ENCODE peak calls at places on chromosomes 4 and X, in six cellular contexts. One of them, this sample, is unnamed.

GRCh38 chr4:116926631-116927295 is 158.6 kb downstream of the TRAM1L1 start:
- DNase-seq in adipocyte: no peak
- DNase-seq in stimulated activated naive B cell treated with anti-CD40 and anti-IgM and Interleukin-4, amounts not matched to agents 10 μg/mL and 1 μg/mL and 100 μg/mL, for 72 hours: no peak
- DNase-seq in B cell: no peak
- DNase-seq in endothelial cell: no peak
- DNase-seq in kidney glomerular epithelial cell: peak
- DNase-seq in this sample: no peak

GRCh38 chr4:113837397-113837796 is 75.9 kb upstream of the CAMK2D start:
- DNase-seq in stimulated activated naive B cell treated with anti-CD40 and anti-IgM and Interleukin-4, amounts not matched to agents 10 μg/mL and 1 μg/mL and 100 μg/mL, for 72 hours: no peak
- DNase-seq in endothelial cell: no peak
- DNase-seq in kidney glomerular epithelial cell: peak
- DNase-seq in B cell: no peak
- DNase-seq in adipocyte: peak
- DNase-seq in this sample: no peak

GRCh38 chrX:31293409-31293808 is 221.6 kb upstream of the FTHL17 start:
- DNase-seq in stimulated activated naive B cell treated with anti-CD40 and anti-IgM and Interleukin-4, amounts not matched to agents 10 μg/mL and 1 μg/mL and 100 μg/mL, for 72 hours: no peak
- DNase-seq in adipocyte: no peak
- DNase-seq in B cell: no peak
- DNase-seq in kidney glomerular epithelial cell: no peak
- DNase-seq in endothelial cell: no peak
- DNase-seq in this sample: no peak

GRCh38 chrX:19585370-19586082 is 70.2 kb upstream of the MAP3K15 start:
- DNase-seq in adipocyte: no peak
- DNase-seq in stimulated activated naive B cell treated with anti-CD40 and anti-IgM and Interleukin-4, amounts not matched to agents 10 μg/mL and 1 μg/mL and 100 μg/mL, for 72 hours: no peak
- DNase-seq in endothelial cell: no peak
- DNase-seq in B cell: no peak
- DNase-seq in kidney glomerular epithelial cell: no peak
- DNase-seq in this sample: no peak

GRCh38 chr4:8819421-8820177 is 52.0 kb downstream of the HMX1 start:
- DNase-seq in B cell: no peak
- DNase-seq in stimulated activated naive B cell treated with anti-CD40 and anti-IgM and Interleukin-4, amounts not matched to agents 10 μg/mL and 1 μg/mL and 100 μg/mL, for 72 hours: no peak
- DNase-seq in adipocyte: no peak
- DNase-seq in kidney glomerular epithelial cell: no peak
- DNase-seq in endothelial cell: no peak
- DNase-seq in this sample: no peak

GRCh38 chr4:74539043-74539790 is 94.3 kb downstream of the AREG start:
- DNase-seq in B cell: no peak
- DNase-seq in kidney glomerular epithelial cell: peak
- DNase-seq in stimulated activated naive B cell treated with anti-CD40 and anti-IgM and Interleukin-4, amounts not matched to agents 10 μg/mL and 1 μg/mL and 100 μg/mL, for 72 hours: no peak
- DNase-seq in endothelial cell: no peak
- DNase-seq in adipocyte: no peak
- DNase-seq in this sample: no peak

GRCh38 chrX:12379666-12380065 is 241.4 kb downstream of the FRMPD4 start:
- DNase-seq in adipocyte: peak
- DNase-seq in stimulated activated naive B cell treated with anti-CD40 and anti-IgM and Interleukin-4, amounts not matched to agents 10 μg/mL and 1 μg/mL and 100 μg/mL, for 72 hours: no peak
- DNase-seq in endothelial cell: no peak
- DNase-seq in B cell: no peak
- DNase-seq in kidney glomerular epithelial cell: no peak
- DNase-seq in this sample: no peak

GRCh38 chr4:22515145-22515887 is 550 bp downstream of the ADGRA3 start:
- DNase-seq in B cell: no peak
- DNase-seq in endothelial cell: peak
- DNase-seq in adipocyte: peak
- DNase-seq in kidney glomerular epithelial cell: peak
- DNase-seq in stimulated activated naive B cell treated with anti-CD40 and anti-IgM and Interleukin-4, amounts not matched to agents 10 μg/mL and 1 μg/mL and 100 μg/mL, for 72 hours: peak
- DNase-seq in this sample: peak

GRCh38 chr4:5435201-5435600 is 273.2 kb downstream of the EVC2 start:
- DNase-seq in endothelial cell: no peak
- DNase-seq in kidney glomerular epithelial cell: no peak
- DNase-seq in adipocyte: no peak
- DNase-seq in B cell: no peak
- DNase-seq in stimulated activated naive B cell treated with anti-CD40 and anti-IgM and Interleukin-4, amounts not matched to agents 10 μg/mL and 1 μg/mL and 100 μg/mL, for 72 hours: no peak
- DNase-seq in this sample: no peak

GRCh38 chrX:22433292-22434070 is 160.8 kb downstream of the CBLL2 start:
- DNase-seq in stimulated activated naive B cell treated with anti-CD40 and anti-IgM and Interleukin-4, amounts not matched to agents 10 μg/mL and 1 μg/mL and 100 μg/mL, for 72 hours: no peak
- DNase-seq in B cell: no peak
- DNase-seq in endothelial cell: no peak
- DNase-seq in kidney glomerular epithelial cell: no peak
- DNase-seq in adipocyte: no peak
- DNase-seq in this sample: no peak

GRCh38 chrX:20756585-20756984 is 489.9 kb upstream of the RPS6KA3 start:
- DNase-seq in kidney glomerular epithelial cell: no peak
- DNase-seq in B cell: no peak
- DNase-seq in adipocyte: no peak
- DNase-seq in endothelial cell: no peak
- DNase-seq in stimulated activated naive B cell treated with anti-CD40 and anti-IgM and Interleukin-4, amounts not matched to agents 10 μg/mL and 1 μg/mL and 100 μg/mL, for 72 hours: no peak
- DNase-seq in this sample: no peak

GRCh38 chr4:169952236-169953088 is 73.7 kb downstream of the MFAP3L start:
- DNase-seq in adipocyte: no peak
- DNase-seq in kidney glomerular epithelial cell: no peak
- DNase-seq in stimulated activated naive B cell treated with anti-CD40 and anti-IgM and Interleukin-4, amounts not matched to agents 10 μg/mL and 1 μg/mL and 100 μg/mL, for 72 hours: peak
- DNase-seq in B cell: no peak
- DNase-seq in endothelial cell: no peak
- DNase-seq in this sample: no peak

GRCh38 chr4:168856312-168856711 is 153.7 kb downstream of the CBR4 start:
- DNase-seq in kidney glomerular epithelial cell: peak
- DNase-seq in B cell: no peak
- DNase-seq in stimulated activated naive B cell treated with anti-CD40 and anti-IgM and Interleukin-4, amounts not matched to agents 10 μg/mL and 1 μg/mL and 100 μg/mL, for 72 hours: no peak
- DNase-seq in adipocyte: peak
- DNase-seq in endothelial cell: no peak
- DNase-seq in this sample: no peak

GRCh38 chr4:176782191-176782590 is 10.5 kb downstream of the VEGFC start:
- DNase-seq in stimulated activated naive B cell treated with anti-CD40 and anti-IgM and Interleukin-4, amounts not matched to agents 10 μg/mL and 1 μg/mL and 100 μg/mL, for 72 hours: no peak
- DNase-seq in kidney glomerular epithelial cell: no peak
- DNase-seq in adipocyte: no peak
- DNase-seq in B cell: no peak
- DNase-seq in endothelial cell: no peak
- DNase-seq in this sample: no peak

GRCh38 chrX:77918568-77918967 is 8.1 kb downstream of the ATP7A start:
- DNase-seq in B cell: no peak
- DNase-seq in endothelial cell: no peak
- DNase-seq in adipocyte: peak
- DNase-seq in stimulated activated naive B cell treated with anti-CD40 and anti-IgM and Interleukin-4, amounts not matched to agents 10 μg/mL and 1 μg/mL and 100 μg/mL, for 72 hours: no peak
- DNase-seq in kidney glomerular epithelial cell: no peak
- DNase-seq in this sample: no peak